ENCODE peak calls at places on chromosomes 3 and 15, in five cellular contexts. G is kidney tubule cell; O is effector CD4-positive, alpha-beta T cell; W is stimulated activated CD4-positive, alpha-beta T cell treated with anti-CD3 and anti-CD28 coated beads, TNF-alpha, amount 100 ng/mL, for 24 hours; Q is ELF-1. F is an unnamed sample.

GRCh38 chr3:14684447-14684846 is 9.5 kb downstream of the C3orf20 start:
- DNase-seq in G (no peak), W (no peak), Q (no peak), O (no peak), F (no peak)

GRCh38 chr15:34642252-34642651 is 58.8 kb upstream of the GOLGA8B start:
- DNase-seq in G (no peak), W (no peak), O (no peak), Q (no peak), F (no peak)

GRCh38 chr3:156474560-156475389 is 80.1 kb downstream of the SSR3 start:
- DNase-seq in Q (peak), O (no peak), W (no peak), G (no peak), F (no peak)

GRCh38 chr3:163018067-163018466 is 1521.5 kb downstream of the OTOL1 start:
- DNase-seq in G (no peak), Q (no peak), W (no peak), O (no peak), F (no peak)

GRCh38 chr3:89841041-89841440 is 733.6 kb downstream of the EPHA3 start:
- DNase-seq in O (no peak), G (no peak), W (no peak), Q (no peak), F (no peak)

GRCh38 chr15:79872358-79873017 is 24.3 kb downstream of the MTHFS start:
- DNase-seq in G (peak), Q (peak), W (no peak), O (peak), F (peak)

GRCh38 chr3:140896997-140897396 is 44.6 kb upstream of the SLC25A36 start:
- DNase-seq in O (no peak), W (no peak), Q (no peak), G (no peak), F (no peak)

GRCh38 chr15:59199775-59200465 is 6.7 kb upstream of the LDHAL6B start:
- DNase-seq in Q (no peak), G (peak), O (no peak), W (no peak), F (no peak)

GRCh38 chr15:78047631-78048409 is 29.7 kb downstream of the TBC1D2B start:
- DNase-seq in Q (no peak), G (no peak), O (no peak), W (no peak), F (no peak)

GRCh38 chr3:74529145-74529544 is 85.3 kb downstream of the CNTN3 start:
- DNase-seq in O (no peak), W (no peak), Q (no peak), G (no peak), F (no peak)

GRCh38 chr3:187802928-187803259 is 57.6 kb upstream of the BCL6 start:
- DNase-seq in W (peak), Q (no peak), O (peak), G (no peak), F (no peak)

GRCh38 chr3:183701744-183702143 is 4.1 kb downstream of the YEATS2 start:
- DNase-seq in Q (peak), W (no peak), G (no peak), O (no peak), F (no peak)

GRCh38 chr3:55252921-55253320 is 234.2 kb downstream of the WNT5A start:
- DNase-seq in G (peak), W (no peak), Q (no peak), O (no peak), F (no peak)

GRCh38 chr3:151387443-151388241 is 3.1 kb upstream of the P2RY12 start:
- DNase-seq in G (no peak), W (no peak), Q (no peak), O (no peak), F (no peak)

GRCh38 chr3:99776516-99777209 is 41.0 kb upstream of the CMSS1 start:
- DNase-seq in W (no peak), G (no peak), O (no peak), Q (peak), F (no peak)

GRCh38 chr3:53581671-53582070 is 87.3 kb downstream of the CACNA1D start:
- DNase-seq in O (no peak), Q (no peak), G (peak), W (no peak), F (no peak)

GRCh38 chr3:39429466-39429865 is 22.9 kb downstream of the RPSA start:
- DNase-seq in O (no peak), Q (no peak), W (no peak), G (no peak), F (no peak)

GRCh38 chr3:99128740-99129505 is 227.4 kb upstream of the DCBLD2 start:
- DNase-seq in G (peak), Q (no peak), W (no peak), O (no peak), F (no peak)

GRCh38 chr15:75455982-75456531 is 4.6 kb upstream of the SIN3A start:
- DNase-seq in O (peak), Q (peak), W (no peak), G (peak), F (peak)

GRCh38 chr15:62796296-62796695 is 246.3 kb upstream of the TPM1 start:
- DNase-seq in O (no peak), W (no peak), Q (no peak), G (no peak), F (no peak)

GRCh38 chr3:101941253-101942039 is 92.1 kb downstream of the NFKBIZ start:
- DNase-seq in O (no peak), Q (no peak), G (peak), W (no peak), F (no peak)

GRCh38 chr3:13544293-13544831 is 4.6 kb upstream of the FBLN2 start:
- DNase-seq in W (no peak), G (no peak), O (no peak), Q (no peak), F (no peak)

GRCh38 chr3:170055209-170055608 is 17.4 kb downstream of the GPR160 start:
- DNase-seq in W (no peak), G (peak), O (no peak), Q (no peak), F (no peak)

GRCh38 chr15:56356616-56357015 is 8.6 kb upstream of the TEX9 start:
- DNase-seq in O (no peak), Q (no peak), W (no peak), G (peak), F (no peak)

GRCh38 chr3:134749802-134750553 is 45.1 kb upstream of the EPHB1 start:
- DNase-seq in G (no peak), Q (peak), W (no peak), O (no peak), F (no peak)

GRCh38 chr3:58989173-58989572 is 60.7 kb downstream of the CFAP20DC start:
- DNase-seq in G (peak), W (no peak), O (no peak), Q (no peak), F (no peak)

GRCh38 chr3:125107861-125108567 is 52.2 kb upstream of the HEG1 start:
- DNase-seq in W (no peak), G (peak), O (no peak), Q (no peak), F (no peak)

GRCh38 chr15:100241572-100242479 is 99.9 kb downstream of the ADAMTS17 start:
- DNase-seq in G (peak), Q (peak), O (no peak), W (no peak), F (no peak)

GRCh38 chr15:76393614-76394013 is 57.0 kb downstream of the ISL2 start:
- DNase-seq in G (peak), O (no peak), W (no peak), Q (no peak), F (no peak)

F was measured in T follicular helper cell.